ENCODE peak calls at places on chromosomes 16 and 17, in nine cellular contexts. S, V, A, G, E, K, T, B and Y are unnamed samples. For H3K4me1, the result is how much of the 10 kb centered on the place peaks cover.

GRCh38 chr16:64092284-64092683 is 1029.6 kb downstream of the CDH11 start:
- DNase-seq in E (peak), K (no peak), V (no peak), T (no peak), S (no peak), B (no peak), G (no peak), A (no peak), Y (no peak)

GRCh38 chr16:31331141-31331764 is 23.7 kb upstream of the ITGAX start:
- DNase-seq in T (no peak), K (no peak), S (no peak), E (no peak), V (no peak), G (no peak), A (no peak), B (no peak), Y (no peak)

GRCh38 chr17:82548681-82549303 is 29.3 kb downstream of the FOXK2 start:
- DNase-seq in K (no peak), T (no peak), B (peak), S (no peak), G (peak), A (no peak), V (peak), E (no peak), Y (no peak)

GRCh38 chr17:61411114-61411943 is 11.7 kb downstream of the TBX2 start:
- DNase-seq in G (peak), S (peak), K (no peak), V (peak), A (no peak), E (no peak), T (no peak), B (peak), Y (no peak)

GRCh38 chr17:80287038-80287437 is 26.4 kb downstream of the RNF213 start:
- DNase-seq in S (no peak), G (no peak), B (no peak), V (no peak), A (no peak), K (no peak), E (no peak), T (no peak), Y (no peak)

GRCh38 chr16:22813223-22813945 is 578 bp upstream of the HS3ST2 start:
- DNase-seq in A (no peak), T (no peak), G (peak), S (peak), E (no peak), B (peak), K (peak), V (no peak), Y (peak)

GRCh38 chr16:49463529-49463928 is 89.9 kb downstream of the C16orf78 start:
- DNase-seq in V (no peak), G (no peak), K (no peak), T (peak), A (no peak), E (no peak), B (peak), S (peak), Y (no peak)

GRCh38 chr17:15456486-15456885 is 10.9 kb downstream of the CDRT4 start:
- DNase-seq in A (no peak), G (peak), V (no peak), T (no peak), B (no peak), S (no peak), E (no peak), K (no peak), Y (no peak)

GRCh38 chr16:12126091-12126806 is 149.7 kb downstream of the SNX29 start:
- DNase-seq in S (no peak), V (no peak), B (no peak), T (no peak), E (no peak), G (no peak), A (no peak), K (no peak), Y (no peak)

GRCh38 chr17:19867654-19868395 is at the start of gene ULK2:
- DNase-seq in S (peak), K (no peak), E (no peak), G (peak), A (no peak), T (no peak), V (peak), B (peak), Y (no peak)

GRCh38 chr16:27515874-27516353 is 33.8 kb downstream of the GTF3C1 start:
- DNase-seq in K (no peak), V (no peak), G (no peak), A (no peak), B (no peak), S (peak), E (no peak), T (no peak), Y (peak)

GRCh38 chr17:81685108-81685507 is 1.3 kb downstream of the HGS start:
- DNase-seq in A (no peak), E (no peak), S (no peak), B (no peak), V (no peak), T (no peak), K (no peak), G (no peak), Y (no peak)

GRCh38 chr17:57073626-57074025 is 11.4 kb upstream of the AKAP1 start:
- DNase-seq in V (no peak), A (no peak), S (no peak), E (no peak), K (no peak), G (no peak), B (no peak), T (no peak), Y (no peak)

GRCh38 chr17:48100591-48101011 is 677 bp downstream of the CBX1 start:
- DNase-seq in B (peak), V (peak), A (no peak), S (peak), E (peak), T (no peak), K (no peak), G (peak), Y (peak)

GRCh38 chr16:75420987-75421819 is 12.1 kb downstream of the CFDP1 start:
- DNase-seq in B (peak), E (no peak), G (peak), T (no peak), K (no peak), A (no peak), S (peak), V (peak), Y (peak)

GRCh38 chr17:2050246-2050866 is 4.5 kb upstream of the HIC1 start:
- DNase-seq in B (peak), S (peak), T (peak), V (peak), A (no peak), K (no peak), G (no peak), E (no peak), Y (no peak)

GRCh38 chr16:81280393-81280792 is 34.4 kb upstream of the GAN start:
- DNase-seq in G (no peak), S (no peak), E (no peak), V (no peak), A (no peak), K (no peak), B (no peak), T (no peak), Y (no peak)

GRCh38 chr16:84124529-84125073 is 7.9 kb upstream of the MBTPS1 start:
- DNase-seq in K (no peak), V (no peak), A (no peak), E (no peak), G (no peak), T (no peak), B (no peak), S (no peak), Y (no peak)

GRCh38 chr17:556431-556995 is 158.1 kb downstream of the VPS53 start:
- DNase-seq in E (no peak), T (no peak), G (no peak), V (no peak), A (no peak), K (no peak), B (no peak), S (no peak), Y (no peak)

GRCh38 chr16:4371481-4372314 is at the start of gene VASN:
- DNase-seq in A (no peak), S (peak), V (peak), G (peak), K (no peak), T (peak), B (peak), E (no peak), Y (no peak)

GRCh38 chr17:19650826-19651225 is 2.3 kb downstream of the ALDH3A2 start:
- DNase-seq in E (no peak), S (no peak), K (no peak), B (no peak), V (no peak), T (no peak), A (no peak), G (no peak), Y (no peak)

GRCh38 chr16:69143116-69143515 is 10.7 kb downstream of the UTP4 start:
- DNase-seq in K (no peak), G (no peak), T (no peak), V (no peak), E (no peak), B (no peak), A (no peak), S (no peak), Y (no peak)

GRCh38 chr17:78872486-78872885 is 30.5 kb downstream of the CEP295NL start:
- DNase-seq in V (no peak), T (no peak), G (no peak), A (no peak), S (no peak), B (no peak), K (no peak), E (no peak), Y (no peak)

GRCh38 chr17:54891176-54891821 is 9.4 kb upstream of the TOM1L1 start:
- DNase-seq in T (no peak), B (no peak), S (no peak), K (no peak), E (no peak), G (no peak), V (no peak), A (no peak), Y (no peak)

GRCh38 chr16:4115209-4115940 is 867 bp downstream of the ADCY9 start:
- DNase-seq in A (no peak), K (no peak), V (peak), S (peak), B (peak), G (peak), E (no peak), T (no peak), Y (no peak)

GRCh38 chr17:876272-876671 is 94.1 kb downstream of the MRM3 start:
- DNase-seq in T (no peak), V (no peak), B (no peak), K (no peak), S (no peak), E (no peak), G (no peak), A (no peak), Y (no peak)

GRCh38 chr17:40500709-40501108 is 714 bp downstream of the TNS4 start:
- DNase-seq in K (no peak), E (no peak), V (no peak), T (no peak), A (no peak), G (no peak), S (no peak), B (no peak), Y (no peak)

GRCh38 chr17:40500190-40500589 is 1.2 kb downstream of the TNS4 start:
- DNase-seq in B (no peak), S (no peak), A (no peak), V (no peak), K (no peak), G (no peak), E (no peak), T (no peak), Y (no peak)

GRCh38 chr17:40503154-40503553 is 1.7 kb upstream of the TNS4 start:
- DNase-seq in E (no peak), K (no peak), V (no peak), S (no peak), G (no peak), B (no peak), A (no peak), T (no peak), Y (no peak)

GRCh38 chr17:40502716-40503115 is 1.3 kb upstream of the TNS4 start:
- DNase-seq in V (no peak), K (no peak), S (no peak), B (peak), A (no peak), T (no peak), E (no peak), G (no peak), Y (no peak)

GRCh38 chr17:40501499-40501911 is at the start of gene TNS4:
- DNase-seq in K (no peak), T (no peak), S (peak), E (no peak), B (peak), G (no peak), A (no peak), V (no peak), Y (no peak)
- H3K4me3 ChIP-seq in K (no peak), T (no peak), S (no peak), E (no peak), B (no peak), G (no peak), A (peak), V (no peak), Y (no peak)

GRCh38 chr16:10128397-10129258 is 53.6 kb downstream of the GRIN2A start:
- DNase-seq in V (no peak), E (no peak), T (no peak), S (no peak), G (no peak), A (no peak), B (no peak), K (no peak), Y (no peak)

GRCh38 chr16:10130482-10130996 is 51.7 kb downstream of the GRIN2A start:
- DNase-seq in S (no peak), V (no peak), G (no peak), K (no peak), A (no peak), B (no peak), E (no peak), T (no peak), Y (no peak)

GRCh38 chr16:10122546-10122945 is 59.7 kb downstream of the GRIN2A start:
- DNase-seq in T (no peak), E (no peak), S (no peak), K (no peak), A (no peak), V (no peak), G (no peak), B (no peak), Y (no peak)

GRCh38 chr16:10123141-10123540 is 59.1 kb downstream of the GRIN2A start:
- DNase-seq in S (no peak), G (no peak), B (no peak), T (no peak), V (no peak), E (no peak), A (no peak), K (no peak), Y (no peak)

DNA sequence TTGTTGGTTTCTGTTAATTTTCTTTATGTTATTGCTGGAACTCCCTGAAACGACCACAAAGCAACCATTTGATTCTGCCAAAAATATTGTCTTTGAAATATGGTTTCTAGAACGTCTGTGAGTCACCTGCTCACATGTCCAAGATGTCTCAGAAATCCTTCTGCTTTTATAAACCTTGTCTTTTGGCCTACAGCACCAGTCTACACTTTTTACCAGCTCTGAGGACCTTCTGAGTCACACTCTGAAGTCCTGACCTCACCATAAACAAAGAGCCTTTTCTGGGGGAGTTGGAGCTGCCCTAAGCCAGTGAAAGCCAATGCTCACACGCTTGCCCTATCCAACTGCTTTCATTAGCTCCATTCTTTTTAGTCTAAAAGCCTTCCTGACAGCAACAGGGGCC is 55.5 kb downstream of the GRIN2A start:
- DNase-seq in K (no peak), V (peak), G (no peak), S (no peak), T (no peak), B (no peak), E (no peak), A (no peak), Y (no peak)
- H3K4me1 ChIP-seq in K (under half), V (under half), G (under half), S (under half), T (under half), B (under half), E (under half), A (under half), Y (under half)

GRCh38 chr16:67184453-67185002 is 765 bp upstream of the MATCAP1 start:
- DNase-seq in G (no peak), B (no peak), E (no peak), T (no peak), S (no peak), A (no peak), V (no peak), K (no peak), Y (no peak)
- H3K4me3 ChIP-seq in G (peak), B (peak), E (peak), T (peak), S (peak), A (peak), V (peak), K (peak), Y (peak)

DNA sequence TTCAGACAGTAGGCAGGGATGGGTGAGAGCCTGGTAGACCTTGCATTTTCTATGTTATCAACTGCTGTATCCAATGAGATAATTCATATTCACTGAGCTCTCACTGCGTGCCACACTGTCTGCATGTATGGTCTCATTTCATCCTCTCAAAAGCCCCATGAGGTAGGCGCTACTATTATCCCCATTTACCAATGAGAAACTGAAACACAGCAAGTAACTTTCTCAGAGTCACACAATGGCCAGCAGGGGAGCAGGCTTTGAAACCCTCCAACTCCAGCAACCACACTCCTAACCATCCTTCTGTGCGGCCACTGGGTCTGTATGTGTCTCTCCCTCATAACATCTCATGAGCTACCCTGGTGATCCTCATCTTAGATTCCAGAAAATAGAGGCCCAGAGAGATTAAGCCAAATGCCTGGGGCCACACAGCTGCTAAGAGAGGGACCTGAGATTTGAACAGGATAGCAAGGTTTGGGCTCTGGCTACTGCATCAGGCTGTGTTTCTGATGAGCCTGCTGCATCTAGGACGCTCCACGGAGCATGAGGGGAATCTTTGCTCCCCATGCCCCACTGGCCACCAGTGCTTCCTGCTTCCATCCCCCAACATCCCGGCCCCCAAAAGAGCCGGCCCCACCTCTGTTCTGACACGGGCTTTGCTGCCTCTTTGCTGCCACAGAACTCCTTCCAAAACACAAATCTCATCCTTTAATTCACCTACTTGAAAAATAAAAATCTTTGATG is 3.2 kb downstream of the CCR7 start:
- DNase-seq in B (no peak), A (no peak), T (peak), E (no peak), S (peak), G (no peak), K (no peak), V (no peak), Y (no peak)
- H3K4me1 ChIP-seq in B (under half), A (under half), T (half or more), E (under half), S (under half), G (under half), K (under half), V (under half), Y (under half)

GRCh38 chr16:57252148-57252721 is 7.2 kb downstream of the ARL2BP start:
- DNase-seq in G (no peak), V (no peak), K (no peak), B (peak), A (no peak), S (no peak), E (no peak), T (no peak), Y (no peak)
- H3K4me3 ChIP-seq in G (no peak), V (no peak), K (no peak), B (no peak), A (no peak), S (no peak), E (no peak), T (no peak), Y (no peak)

DNA sequence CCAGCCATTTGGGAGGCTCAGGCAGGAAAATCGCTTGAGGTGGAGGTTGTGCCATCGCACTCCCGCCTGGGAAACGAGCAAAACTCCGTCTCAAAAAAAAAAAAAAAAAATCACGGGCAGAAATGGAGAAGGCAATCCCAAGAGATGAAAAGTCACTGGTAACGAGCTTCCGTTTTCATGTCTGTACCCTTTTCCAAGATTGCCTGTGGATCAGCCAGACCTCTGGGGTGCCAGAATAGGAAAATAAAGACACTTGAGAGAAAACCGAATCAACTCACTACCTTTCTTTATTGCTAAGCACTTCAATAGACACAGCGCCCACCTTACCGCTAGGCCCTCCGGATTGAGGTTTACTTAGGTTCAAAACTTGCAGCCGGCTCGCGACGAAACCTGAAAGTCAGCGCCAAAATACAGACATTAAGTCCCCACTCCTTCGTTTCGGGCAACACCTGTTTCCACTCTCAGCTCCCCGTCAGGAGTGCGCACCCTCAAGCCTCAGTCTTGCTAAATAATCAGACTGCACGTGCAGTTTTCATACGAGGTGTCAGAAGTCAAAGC is 970 bp upstream of the TRAF7 start:
- DNase-seq in V (no peak), K (no peak), B (no peak), S (no peak), E (no peak), G (no peak), A (no peak), T (no peak), Y (no peak)
- H3K4me1 ChIP-seq in V (under half), K (under half), B (half or more), S (half or more), E (half or more), G (half or more), A (half or more), T (under half), Y (under half)

DNA sequence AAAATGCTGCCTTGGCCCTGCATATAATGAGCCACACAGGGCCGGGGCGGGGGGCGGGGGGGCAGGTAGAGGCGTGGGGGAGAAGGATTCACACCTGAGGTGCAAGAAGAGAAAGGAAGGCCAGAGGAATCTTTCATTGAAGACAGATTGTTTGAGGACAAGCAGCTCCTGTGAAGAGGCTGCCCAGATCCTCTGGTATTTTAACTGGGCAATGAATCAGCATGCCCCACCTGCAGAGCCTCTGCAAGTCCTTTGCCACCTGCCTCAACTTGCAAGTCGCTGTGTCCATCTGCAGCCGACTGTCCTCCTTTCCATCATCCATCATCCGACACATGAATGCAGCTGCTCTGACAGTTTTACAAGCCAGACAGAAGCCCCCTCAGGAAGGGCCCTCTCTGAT is 1.2 kb upstream of the SOST start:
- DNase-seq in V (no peak), E (no peak), K (no peak), A (no peak), T (no peak), S (no peak), G (no peak), B (no peak), Y (no peak)
- H3K4me3 ChIP-seq in V (no peak), E (no peak), K (no peak), A (no peak), T (no peak), S (no peak), G (no peak), B (no peak), Y (no peak)

DNA sequence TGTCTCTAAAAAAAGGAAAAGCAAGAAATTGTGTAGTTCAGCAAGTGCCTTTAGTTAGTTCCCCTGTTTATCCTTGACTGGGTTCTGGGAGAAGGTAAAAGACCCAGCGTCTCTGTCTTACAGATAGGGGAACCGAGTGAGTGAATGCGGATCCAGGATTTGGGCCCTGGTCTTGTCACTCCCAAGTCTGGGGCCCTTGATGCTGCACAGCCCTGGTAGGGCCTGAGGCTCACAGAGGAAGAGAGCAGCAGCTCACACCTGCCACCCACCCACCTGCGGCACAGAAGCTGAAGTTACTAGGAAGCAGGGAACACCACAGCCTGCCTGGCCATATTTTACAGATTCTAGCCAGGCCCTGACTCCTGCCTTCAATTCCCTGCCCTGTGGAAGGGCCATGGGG is 22.2 kb downstream of the LASP1 start:
- DNase-seq in T (no peak), B (no peak), V (no peak), G (no peak), K (no peak), E (no peak), S (no peak), A (no peak), Y (no peak)
- H3K4me1 ChIP-seq in T (half or more), B (under half), V (under half), G (under half), K (under half), E (under half), S (half or more), A (under half), Y (under half)